ENCODE peak calls at places on chromosomes 5 and 9, in eight cellular contexts. T is fibroblast of mammary gland; P is stimulated activated CD8-positive, alpha-beta memory T cell treated with anti-CD3 and anti-CD28 coated beads, Interleukin-4, amount 100 ng/mL, for 4 hours; D is naive thymus-derived CD8-positive, alpha-beta T cell; X is EL; Y is mesothelial cell of epicardium; F is type B pancreatic cell; G is cardiac fibroblast. V is an unnamed sample.

GRCh38 chr5:117788596-117788995 is 1199.8 kb downstream of the DTWD2 start:
- DNase-seq in Y (no peak), X (peak; percentile 16), P (no peak), T (no peak), D (no peak), G (peak; percentile 5), F (no peak), V (no peak)

GRCh38 chr5:131846536-131846935 is 49.7 kb upstream of the FNIP1 start:
- DNase-seq in T (no peak), Y (no peak), P (no peak), D (no peak), F (no peak), X (no peak), G (no peak), V (no peak)

GRCh38 chr9:117414906-117415583 is at the start of gene ASTN2:
- DNase-seq in X (no peak), P (no peak), Y (no peak), F (no peak), D (no peak), G (peak; percentile 2), T (no peak), V (no peak)

GRCh38 chr5:139746691-139747582 is 48.7 kb upstream of the PSD2 start:
- DNase-seq in F (no peak), X (peak; percentile 57), Y (no peak), G (no peak), T (peak; percentile 57), P (peak; percentile 68), D (peak; percentile 61), V (peak; percentile 68)

GRCh38 chr9:129860653-129861446 is 25.6 kb downstream of the USP20 start:
- DNase-seq in D (no peak), Y (no peak), G (no peak), T (no peak), P (no peak), F (no peak), X (no peak), V (no peak)

GRCh38 chr5:149133795-149134777 is 7.2 kb upstream of the ABLIM3 start:
- DNase-seq in F (no peak), G (peak; percentile 76), X (peak; percentile 97), Y (no peak), T (peak; percentile 97), D (no peak), P (no peak), V (no peak)

GRCh38 chr5:124315746-124316415 is 430.6 kb downstream of the ZNF608 start:
- DNase-seq in D (no peak), P (no peak), X (peak; percentile 52), F (no peak), Y (no peak), T (peak; percentile 69), G (peak; percentile 40), V (no peak)

GRCh38 chr5:151105561-151105960 is 24.7 kb upstream of the TNIP1 start:
- DNase-seq in D (no peak), F (no peak), Y (no peak), G (no peak), P (no peak), X (no peak), T (no peak), V (no peak)

GRCh38 chr5:171336486-171337206 is 27.6 kb downstream of the TLX3 start:
- DNase-seq in T (peak; percentile 61), P (no peak), G (peak; percentile 76), F (no peak), D (no peak), Y (no peak), X (peak; percentile 71), V (no peak)

GRCh38 chr5:61330879-61331406 is 1.1 kb upstream of the ZSWIM6 start:
- DNase-seq in P (no peak), Y (peak; percentile 62), T (peak; percentile 70), D (peak; percentile 72), X (peak; percentile 77), F (peak; percentile 85), G (peak; percentile 85), V (peak; percentile 66)

GRCh38 chr5:156094001-156094400 is 233.0 kb upstream of the SGCD start:
- DNase-seq in P (no peak), X (no peak), T (no peak), F (no peak), Y (no peak), D (no peak), G (no peak), V (no peak)

GRCh38 chr5:136012041-136012804 is 16.6 kb upstream of the TGFBI start:
- DNase-seq in G (peak; percentile 79), P (no peak), X (peak; percentile 79), Y (no peak), T (peak; percentile 49), D (no peak), F (no peak), V (no peak)

GRCh38 chr5:54743997-54744788 is 226.6 kb downstream of the SNX18 start:
- DNase-seq in T (peak; percentile 96), G (peak; percentile 94), X (peak; percentile 94), D (no peak), Y (no peak), P (peak; percentile 14), F (no peak), V (peak; percentile 56)

GRCh38 chr5:115831163-115831768 is 10.1 kb downstream of the ATG12 start:
- DNase-seq in X (peak; percentile 47), F (no peak), G (peak; percentile 55), T (peak; percentile 57), D (no peak), Y (no peak), P (no peak), V (peak; percentile 29)

GRCh38 chr5:180455872-180456271 is 38.3 kb upstream of the CNOT6 start:
- DNase-seq in G (no peak), F (no peak), Y (no peak), T (no peak), P (no peak), D (no peak), X (no peak), V (no peak)

GRCh38 chr9:708556-709432 is 132.7 kb upstream of the DMRT1 start:
- DNase-seq in X (no peak), Y (no peak), D (no peak), T (no peak), P (no peak), G (no peak), F (no peak), V (no peak)

GRCh38 chr9:97596906-97597305 is 36.3 kb downstream of the TSTD2 start:
- DNase-seq in F (no peak), P (no peak), Y (no peak), G (no peak), D (no peak), T (no peak), X (no peak), V (no peak)

GRCh38 chr5:76737131-76737556 is 21.2 kb downstream of the F2R start:
- DNase-seq in P (no peak), Y (no peak), T (no peak), F (no peak), X (no peak), G (no peak), D (no peak), V (no peak)

GRCh38 chr9:76716270-76716669 is 48.0 kb upstream of the PCA3 start:
- DNase-seq in G (no peak), Y (no peak), F (no peak), P (no peak), D (no peak), X (peak; percentile 26), T (peak; percentile 57), V (no peak)

GRCh38 chr9:83032065-83032625 is 30.8 kb downstream of the RASEF start:
- DNase-seq in T (no peak), F (no peak), Y (no peak), X (no peak), P (no peak), D (no peak), G (no peak), V (no peak)

GRCh38 chr5:963673-964531 is 44.7 kb upstream of the NKD2 start:
- DNase-seq in P (no peak), D (no peak), F (no peak), G (peak; percentile 97), T (peak; percentile 92), X (no peak), Y (no peak), V (peak; percentile 29)

GRCh38 chr9:86241216-86241615 is 18.2 kb downstream of the C9orf153 start:
- DNase-seq in G (no peak), T (no peak), F (no peak), X (no peak), Y (no peak), D (no peak), P (no peak), V (no peak)

GRCh38 chr5:76867827-76868693 is 18.2 kb downstream of the S100Z start:
- DNase-seq in D (peak; percentile 17), X (peak; percentile 70), P (peak; percentile 13), Y (peak; percentile 28), F (no peak), T (peak; percentile 71), G (peak; percentile 81), V (peak; percentile 52)

GRCh38 chr5:173950829-173951228 is 38.1 kb upstream of the C5orf47 start:
- DNase-seq in X (no peak), D (no peak), T (no peak), G (no peak), Y (no peak), F (no peak), P (no peak), V (no peak)

GRCh38 chr5:40983781-40984180 is 74.5 kb downstream of the C7 start:
- DNase-seq in G (no peak), P (no peak), Y (no peak), D (no peak), T (no peak), F (no peak), X (peak; percentile 39), V (no peak)

GRCh38 chr9:117114768-117115167 is 300.1 kb downstream of the ASTN2 start:
- DNase-seq in D (no peak), F (no peak), G (no peak), X (no peak), P (no peak), Y (no peak), T (no peak), V (no peak)

GRCh38 chr5:149846021-149846420 is 98.6 kb downstream of the PDE6A start:
- DNase-seq in F (no peak), G (no peak), D (no peak), P (no peak), X (no peak), T (no peak), Y (no peak), V (no peak)

GRCh38 chr9:116027096-116027495 is 126.5 kb upstream of the PAPPA start:
- DNase-seq in D (no peak), P (no peak), T (peak; percentile 79), F (no peak), G (peak; percentile 8), Y (no peak), X (peak; percentile 29), V (no peak)

GRCh38 chr5:65126670-65127069 is 355.1 kb downstream of the ADAMTS6 start:
- DNase-seq in X (no peak), F (no peak), G (no peak), P (no peak), Y (no peak), D (no peak), T (no peak), V (no peak)

GRCh38 chr9:93096811-93097382 is 880 bp downstream of the CARD19 start:
- DNase-seq in Y (no peak), G (no peak), T (no peak), F (no peak), X (no peak), D (no peak), P (no peak), V (no peak)

GRCh38 chr5:112146323-112146848 is 272.7 kb downstream of the EPB41L4A start:
- DNase-seq in T (peak; percentile 97), G (peak; percentile 90), F (no peak), D (no peak), P (no peak), Y (no peak), X (peak; percentile 70), V (no peak)

GRCh38 chr9:128702445-128702948 is at the start of gene PKN3:
- DNase-seq in G (peak; percentile 80), Y (peak; percentile 85), X (peak; percentile 87), F (peak; percentile 96), D (peak; percentile 91), P (peak; percentile 74), T (peak; percentile 69), V (peak; percentile 86)

V was measured in activated gamma-delta T cell treated with Interleukin-2 at 50 U/mL for 16 hours.